ENCODE peak calls at places on chromosomes 1 and 21, in eight cellular contexts. I is renal cortical epithelial cell; L is activated CD4-positive, CD25-positive, alpha-beta regulatory T cell; K is sigmoid colon; M is retinal pigment epithelial cell; H is activated CD4-positive, alpha-beta T cell treated with anti-CD3 and anti-CD28 coated beads for 48 hours; D is H54; O is posterior vena cava. J is an unnamed sample.

GRCh38 chr21:26941436-26941835 is 25.5 kb downstream of the ADAMTS5 start:
- DNase-seq in O (no peak), I (no peak), D (no peak), H (no peak), L (no peak), K (no peak), M (no peak), J (no peak)

GRCh38 chr21:38269567-38269917 is 12.8 kb downstream of the KCNJ15 start:
- DNase-seq in D (no peak), O (no peak), H (no peak), L (no peak), M (no peak), I (peak; percentile 60), K (no peak), J (no peak)

GRCh38 chr1:19664453-19665043 is at the start of gene HTR6:
- DNase-seq in O (no peak), I (no peak), H (peak; percentile 51), D (no peak), M (no peak), K (no peak), L (peak; percentile 24), J (no peak)

GRCh38 chr1:227910506-227910905 is 37.2 kb downstream of the WNT9A start:
- DNase-seq in M (no peak), O (no peak), I (no peak), D (no peak), L (no peak), K (no peak), H (no peak), J (no peak)

GRCh38 chr1:178953034-178953433 is 72.7 kb upstream of the FAM20B start:
- DNase-seq in M (no peak), L (no peak), O (no peak), H (no peak), K (peak; percentile 88), D (no peak), I (no peak), J (no peak)

GRCh38 chr1:57908471-57908870 is 484.6 kb upstream of the DAB1 start:
- DNase-seq in H (no peak), M (no peak), L (no peak), O (no peak), I (no peak), D (no peak), K (no peak), J (no peak)

GRCh38 chr1:81349194-81349965 is 451.4 kb upstream of the ADGRL2 start:
- DNase-seq in O (no peak), I (peak; percentile 27), L (no peak), K (no peak), D (no peak), H (no peak), M (no peak), J (no peak)

GRCh38 chr1:115840615-115841460 is at the start of gene NHLH2:
- DNase-seq in O (no peak), D (no peak), L (no peak), K (no peak), M (no peak), I (no peak), H (no peak), J (no peak)

GRCh38 chr1:20174937-20175666 is 10.8 kb upstream of the UBXN10 start:
- DNase-seq in M (no peak), I (no peak), O (peak; percentile 62), L (no peak), K (no peak), D (no peak), H (no peak), J (no peak)

GRCh38 chr1:153577624-153578051 is 12.0 kb upstream of the S100A2 start:
- DNase-seq in O (peak; percentile 85), D (no peak), I (no peak), K (no peak), L (no peak), M (no peak), H (no peak), J (no peak)

GRCh38 chr1:179208681-179209477 is 20.6 kb downstream of the ABL2 start:
- DNase-seq in M (no peak), D (no peak), O (no peak), K (no peak), H (no peak), I (no peak), L (no peak), J (no peak)

GRCh38 chr1:59007429-59007819 is 223.6 kb upstream of the JUN start:
- DNase-seq in D (no peak), L (no peak), K (no peak), I (no peak), M (no peak), O (no peak), H (no peak), J (no peak)

GRCh38 chr1:178651742-178652141 is 73.3 kb upstream of the RALGPS2 start:
- DNase-seq in K (no peak), H (no peak), I (no peak), M (no peak), O (no peak), L (no peak), D (no peak), J (no peak)

GRCh38 chr1:118985611-118986290 is 2.4 kb downstream of the TBX15 start:
- DNase-seq in K (no peak), I (no peak), O (no peak), H (no peak), L (no peak), D (no peak), M (no peak), J (no peak)

GRCh38 chr1:182588460-182589396 is at the start of gene RNASEL:
- DNase-seq in L (peak; percentile 27), H (peak; percentile 73), I (peak; percentile 79), O (peak; percentile 91), D (peak; percentile 69), K (peak; percentile 90), M (no peak), J (peak; percentile 89)

GRCh38 chr1:155134858-155135415 is 715 bp upstream of the SLC50A1 start:
- DNase-seq in O (peak; percentile 97), D (peak; percentile 91), K (peak; percentile 95), I (peak; percentile 98), L (no peak), H (peak; percentile 87), M (peak; percentile 91), J (peak; percentile 93)

GRCh38 chr1:36766481-36766880 is 267.8 kb downstream of the GRIK3 start:
- DNase-seq in O (peak; percentile 60), D (no peak), H (no peak), I (no peak), K (no peak), L (no peak), M (no peak), J (peak; percentile 60)

GRCh38 chr21:34330055-34330454 is 33.8 kb upstream of the KCNE2 start:
- DNase-seq in H (no peak), K (no peak), O (no peak), L (no peak), I (no peak), M (no peak), D (no peak), J (no peak)

GRCh38 chr1:51214615-51215131 is 21.4 kb upstream of the RNF11 start:
- DNase-seq in M (no peak), H (peak; percentile 16), D (no peak), O (no peak), K (no peak), L (no peak), I (no peak), J (no peak)

GRCh38 chr1:38451541-38451993 is 405.0 kb upstream of the POU3F1 start:
- DNase-seq in K (no peak), M (peak; percentile 5), L (no peak), H (no peak), I (no peak), O (no peak), D (no peak), J (no peak)

GRCh38 chr1:200437556-200438203 is 27.8 kb upstream of the ZNF281 start:
- DNase-seq in L (no peak), K (no peak), I (peak; percentile 27), O (no peak), M (no peak), H (no peak), D (no peak), J (no peak)

GRCh38 chr1:88984553-88984945 is 7.9 kb downstream of the KYAT3 start:
- DNase-seq in O (no peak), L (no peak), M (no peak), K (no peak), I (no peak), H (no peak), D (no peak), J (no peak)

GRCh38 chr1:21175324-21175669 is 1.4 kb downstream of the EIF4G3 start:
- DNase-seq in L (no peak), H (peak; percentile 47), K (peak; percentile 72), D (no peak), M (no peak), O (peak; percentile 87), I (no peak), J (peak; percentile 83)